ENCODE peak calls at places on chromosome 2, in four cellular contexts. V is AG08396; M is DMS153; A is stimulated activated CD4-positive, alpha-beta T cell treated with anti-CD3 and anti-CD28 coated beads, Interleukin-15, amount 100 ng/mL, for 1 hour. I is an unnamed sample.

GRCh38 chr2:85707304-85707703 is 13.1 kb downstream of the GNLY start:
- DNase-seq in V (peak), A (peak), M (peak), I (peak)

GRCh38 chr2:6880200-6880733 is 2.7 kb downstream of the RSAD2 start:
- DNase-seq in M (no peak), A (no peak), V (no peak), I (no peak)

GRCh38 chr2:68943581-68944568 is 8.8 kb downstream of the GKN2 start:
- DNase-seq in M (peak), V (peak), A (peak), I (no peak)

GRCh38 chr2:53252115-53252514 is 515.5 kb upstream of the CHAC2 start:
- DNase-seq in A (no peak), M (peak), V (no peak), I (no peak)

GRCh38 chr2:188734688-188735087 is 239.5 kb upstream of the COL3A1 start:
- DNase-seq in M (no peak), V (no peak), A (no peak), I (no peak)

GRCh38 chr2:109516445-109517117 is 97.2 kb downstream of the SEPTIN10 start:
- DNase-seq in V (peak), M (peak), A (no peak), I (no peak)

GRCh38 chr2:113892004-113892740 is 2.3 kb downstream of the ACTR3 start:
- DNase-seq in M (no peak), V (no peak), A (no peak), I (no peak)

GRCh38 chr2:164642946-164643555 is 21.8 kb upstream of the GRB14 start:
- DNase-seq in M (no peak), V (no peak), A (no peak), I (no peak)

GRCh38 chr2:205714058-205714776 is 31.9 kb downstream of the NRP2 start:
- DNase-seq in A (no peak), V (no peak), M (no peak), I (peak)

I was measured in GM12878.